ENCODE peak calls at places on chromosomes 3 and 15, in seven cellular contexts. H, W, P, N, O, R and A are unnamed samples.
A peak's percentile ranks its signal among the peaks of the same experiment; 100 is the strongest.

GRCh38 chr3:49616491-49616941 is 57.6 kb upstream of the APEH start:
- DNase-seq in H (peak; percentile 52), W (peak; percentile 74), P (peak; percentile 26), N (peak; percentile 37), O (no peak), R (no peak), A (no peak)

GRCh38 chr3:99751649-99752048 is 66.0 kb upstream of the CMSS1 start:
- DNase-seq in H (peak; percentile 91), W (peak; percentile 80), P (peak; percentile 90), N (no peak), O (no peak), R (no peak), A (no peak)

GRCh38 chr3:197117107-197117506 is 87.5 kb upstream of the MELTF start:
- DNase-seq in H (peak; percentile 9), W (no peak), P (peak; percentile 15), N (no peak), O (no peak), R (no peak), A (no peak)

GRCh38 chr3:127796751-127797150 is 25.6 kb downstream of the MGLL start:
- DNase-seq in H (no peak), W (no peak), P (no peak), N (no peak), O (no peak), R (no peak), A (peak; percentile 64)

GRCh38 chr3:10526366-10526765 is 21.0 kb upstream of the ATP2B2 start:
- DNase-seq in H (no peak), W (no peak), P (no peak), N (no peak), O (no peak), R (peak; percentile 20), A (no peak)

GRCh38 chr3:20256144-20256543 is 70.1 kb upstream of the SGO1 start:
- DNase-seq in H (no peak), W (no peak), P (peak; percentile 4), N (no peak), O (no peak), R (no peak), A (no peak)

GRCh38 chr15:74324714-74325113 is 42.7 kb downstream of the CYP11A1 start:
- DNase-seq in H (no peak), W (no peak), P (no peak), N (no peak), O (no peak), R (no peak), A (no peak)

GRCh38 chr3:156535162-156535627 is 19.7 kb downstream of the SSR3 start:
- DNase-seq in H (peak; percentile 97), W (peak; percentile 99), P (peak; percentile 99), N (no peak), O (no peak), R (peak; percentile 29), A (no peak)

GRCh38 chr3:62665627-62666433 is 209.4 kb downstream of the CADPS start:
- DNase-seq in H (peak; percentile 32), W (peak; percentile 63), P (peak; percentile 60), N (peak; percentile 87), O (no peak), R (peak; percentile 63), A (peak; percentile 91)

GRCh38 chr3:154130540-154130939 is 9.3 kb downstream of the ARHGEF26 start:
- DNase-seq in H (no peak), W (no peak), P (no peak), N (no peak), O (no peak), R (no peak), A (no peak)

GRCh38 chr15:38612159-38612863 is 47.7 kb upstream of the RASGRP1 start:
- DNase-seq in H (no peak), W (no peak), P (no peak), N (no peak), O (no peak), R (no peak), A (no peak)

GRCh38 chr3:180932819-180933218 is 20.3 kb downstream of the FXR1 start:
- DNase-seq in H (no peak), W (no peak), P (peak; percentile 10), N (no peak), O (no peak), R (no peak), A (no peak)

GRCh38 chr15:44584162-44584749 is 47.3 kb downstream of the EIF3J start:
- DNase-seq in H (peak; percentile 13), W (peak; percentile 48), P (peak; percentile 53), N (peak; percentile 10), O (no peak), R (peak; percentile 64), A (peak; percentile 23)

GRCh38 chr15:98800437-98801233 is 152.3 kb downstream of the IGF1R start:
- DNase-seq in H (peak; percentile 96), W (peak; percentile 94), P (peak; percentile 57), N (peak; percentile 38), O (no peak), R (peak; percentile 48), A (peak; percentile 25)

GRCh38 chr3:100864471-100865268 is 128.6 kb downstream of the ABI3BP start:
- DNase-seq in H (no peak), W (no peak), P (no peak), N (no peak), O (no peak), R (no peak), A (no peak)

GRCh38 chr3:9291991-9292390 is 42.5 kb upstream of the SRGAP3 start:
- DNase-seq in H (no peak), W (no peak), P (no peak), N (no peak), O (no peak), R (no peak), A (no peak)

GRCh38 chr15:99956022-99956775 is 223.0 kb upstream of the LYSMD4 start:
- DNase-seq in H (no peak), W (no peak), P (no peak), N (no peak), O (no peak), R (no peak), A (no peak)

GRCh38 chr3:169179193-169180122 is 484.1 kb downstream of the MECOM start:
- DNase-seq in H (no peak), W (no peak), P (no peak), N (no peak), O (no peak), R (no peak), A (no peak)

GRCh38 chr15:55774113-55774970 is 31.4 kb upstream of the PRTG start:
- DNase-seq in H (peak; percentile 36), W (peak; percentile 40), P (peak; percentile 50), N (peak; percentile 72), O (no peak), R (peak; percentile 29), A (peak; percentile 74)

GRCh38 chr3:4855676-4856075 is 123.6 kb upstream of the BHLHE40 start:
- DNase-seq in H (no peak), W (no peak), P (no peak), N (no peak), O (no peak), R (no peak), A (no peak)

GRCh38 chr15:100711479-100712130 is 109.2 kb downstream of the ASB7 start:
- DNase-seq in H (peak; percentile 45), W (no peak), P (no peak), N (no peak), O (no peak), R (no peak), A (no peak)